ENCODE peak calls at places on chromosomes 11 and 22, in seven cellular contexts. One of them, this sample, is unnamed.

GRCh38 chr22:35023692-35024363 is 42.1 kb upstream of the ISX start:
- DNase-seq in A549: peak
- DNase-seq in HCT116: peak
- DNase-seq in K562: peak
- DNase-seq in IMR-90: no peak
- DNase-seq in SK-N-SH: peak
- DNase-seq in GM12878: no peak
- DNase-seq in this sample: peak

GRCh38 chr11:48109046-48109666 is 107.5 kb upstream of the OR4B1 start:
- DNase-seq in A549: peak
- DNase-seq in HCT116: peak
- DNase-seq in K562: peak
- DNase-seq in IMR-90: peak
- DNase-seq in SK-N-SH: no peak
- DNase-seq in GM12878: no peak
- DNase-seq in this sample: peak

GRCh38 chr11:35116762-35117588 is 22.0 kb upstream of the CD44 start:
- DNase-seq in A549: no peak
- DNase-seq in HCT116: no peak
- DNase-seq in K562: no peak
- DNase-seq in IMR-90: peak
- DNase-seq in SK-N-SH: no peak
- DNase-seq in GM12878: no peak
- DNase-seq in this sample: no peak

GRCh38 chr11:24747275-24748251 is 250.7 kb downstream of the LUZP2 start:
- DNase-seq in A549: no peak
- DNase-seq in HCT116: no peak
- DNase-seq in K562: no peak
- DNase-seq in IMR-90: no peak
- DNase-seq in SK-N-SH: no peak
- DNase-seq in GM12878: no peak
- DNase-seq in this sample: no peak

GRCh38 chr11:93028959-93029536 is 59.6 kb downstream of the MTNR1B start:
- DNase-seq in A549: no peak
- DNase-seq in HCT116: no peak
- DNase-seq in K562: no peak
- DNase-seq in IMR-90: no peak
- DNase-seq in SK-N-SH: no peak
- DNase-seq in GM12878: no peak
- DNase-seq in this sample: no peak

GRCh38 chr11:726278-726915 is 20.4 kb downstream of the EPS8L2 start:
- DNase-seq in A549: no peak
- DNase-seq in HCT116: no peak
- DNase-seq in K562: peak
- DNase-seq in IMR-90: peak
- DNase-seq in SK-N-SH: peak
- DNase-seq in GM12878: no peak
- DNase-seq in this sample: peak

GRCh38 chr11:46050065-46050464 is 71.2 kb downstream of the PHF21A start:
- DNase-seq in A549: no peak
- DNase-seq in HCT116: peak
- DNase-seq in K562: no peak
- DNase-seq in IMR-90: peak
- DNase-seq in SK-N-SH: no peak
- DNase-seq in GM12878: no peak
- DNase-seq in this sample: no peak

GRCh38 chr11:63448646-63449045 is 42.3 kb downstream of the PLAAT5 start:
- DNase-seq in A549: no peak
- DNase-seq in HCT116: no peak
- DNase-seq in K562: no peak
- DNase-seq in IMR-90: no peak
- DNase-seq in SK-N-SH: no peak
- DNase-seq in GM12878: no peak
- DNase-seq in this sample: no peak

GRCh38 chr11:93123351-93123898 is 74.4 kb downstream of the SLC36A4 start:
- DNase-seq in A549: no peak
- DNase-seq in HCT116: no peak
- DNase-seq in K562: no peak
- DNase-seq in IMR-90: peak
- DNase-seq in SK-N-SH: no peak
- DNase-seq in GM12878: no peak
- DNase-seq in this sample: no peak

GRCh38 chr11:119880143-119880542 is 151.1 kb upstream of the NECTIN1 start:
- DNase-seq in A549: no peak
- DNase-seq in HCT116: no peak
- DNase-seq in K562: no peak
- DNase-seq in IMR-90: no peak
- DNase-seq in SK-N-SH: no peak
- DNase-seq in GM12878: no peak
- DNase-seq in this sample: no peak

GRCh38 chr11:1283091-1283511 is 26.3 kb downstream of the TOLLIP start:
- DNase-seq in A549: no peak
- DNase-seq in HCT116: no peak
- DNase-seq in K562: no peak
- DNase-seq in IMR-90: no peak
- DNase-seq in SK-N-SH: no peak
- DNase-seq in GM12878: no peak
- DNase-seq in this sample: no peak

GRCh38 chr22:31244044-31244942 is 32.2 kb downstream of the LIMK2 start:
- DNase-seq in A549: peak
- DNase-seq in HCT116: peak
- DNase-seq in K562: no peak
- DNase-seq in IMR-90: peak
- DNase-seq in SK-N-SH: peak
- DNase-seq in GM12878: no peak
- DNase-seq in this sample: no peak

GRCh38 chr11:100757636-100758035 is 70.5 kb downstream of the ARHGAP42 start:
- DNase-seq in A549: no peak
- DNase-seq in HCT116: no peak
- DNase-seq in K562: no peak
- DNase-seq in IMR-90: no peak
- DNase-seq in SK-N-SH: no peak
- DNase-seq in GM12878: no peak
- DNase-seq in this sample: no peak

GRCh38 chr11:131584694-131585592 is 214.5 kb downstream of the NTM start:
- DNase-seq in A549: no peak
- DNase-seq in HCT116: no peak
- DNase-seq in K562: peak
- DNase-seq in IMR-90: no peak
- DNase-seq in SK-N-SH: peak
- DNase-seq in GM12878: no peak
- DNase-seq in this sample: peak

GRCh38 chr22:41551882-41552582 is 7.8 kb upstream of the POLR3H start:
- DNase-seq in A549: no peak
- DNase-seq in HCT116: no peak
- DNase-seq in K562: no peak
- DNase-seq in IMR-90: no peak
- DNase-seq in SK-N-SH: no peak
- DNase-seq in GM12878: no peak
- DNase-seq in this sample: no peak

GRCh38 chr11:2565447-2566222 is 120.8 kb downstream of the KCNQ1 start:
- DNase-seq in A549: no peak
- DNase-seq in HCT116: no peak
- DNase-seq in K562: no peak
- DNase-seq in IMR-90: no peak
- DNase-seq in SK-N-SH: no peak
- DNase-seq in GM12878: no peak
- DNase-seq in this sample: no peak

GRCh38 chr11:2564008-2564530 is 119.3 kb downstream of the KCNQ1 start:
- DNase-seq in A549: no peak
- DNase-seq in HCT116: no peak
- DNase-seq in K562: no peak
- DNase-seq in IMR-90: no peak
- DNase-seq in SK-N-SH: no peak
- DNase-seq in GM12878: no peak
- DNase-seq in this sample: no peak

GRCh38 chr11:2567026-2567671 is 122.3 kb downstream of the KCNQ1 start:
- DNase-seq in A549: no peak
- DNase-seq in HCT116: no peak
- DNase-seq in K562: no peak
- DNase-seq in IMR-90: no peak
- DNase-seq in SK-N-SH: no peak
- DNase-seq in GM12878: no peak
- DNase-seq in this sample: no peak

GRCh38 chr11:2564588-2565440 is 120.0 kb downstream of the KCNQ1 start:
- DNase-seq in A549: no peak
- DNase-seq in HCT116: no peak
- DNase-seq in K562: no peak
- DNase-seq in IMR-90: no peak
- DNase-seq in SK-N-SH: no peak
- DNase-seq in GM12878: no peak
- DNase-seq in this sample: no peak

GRCh38 chr11:2566223-2567025 is 121.6 kb downstream of the KCNQ1 start:
- DNase-seq in A549: no peak
- DNase-seq in HCT116: no peak
- DNase-seq in K562: no peak
- DNase-seq in IMR-90: no peak
- DNase-seq in SK-N-SH: no peak
- DNase-seq in GM12878: no peak
- DNase-seq in this sample: no peak
- TF ChIP-seq RAD21 in A549: peak
- TF ChIP-seq RAD21 in HCT116: peak
- TF ChIP-seq RAD21 in K562: peak
- TF ChIP-seq RAD21 in IMR-90: no peak
- TF ChIP-seq RAD21 in SK-N-SH: peak
- TF ChIP-seq RAD21 in GM12878: no peak
- TF ChIP-seq RAD21 in this sample: peak

GRCh38 chr11:85810871-85811611 is at the start of gene SYTL2:
- DNase-seq in A549: peak
- DNase-seq in HCT116: no peak
- DNase-seq in K562: peak
- DNase-seq in IMR-90: peak
- DNase-seq in SK-N-SH: peak
- DNase-seq in GM12878: no peak
- DNase-seq in this sample: no peak
- TF ChIP-seq RAD21 in A549: peak
- TF ChIP-seq RAD21 in HCT116: no peak
- TF ChIP-seq RAD21 in K562: no peak
- TF ChIP-seq RAD21 in IMR-90: no peak
- TF ChIP-seq RAD21 in SK-N-SH: no peak
- TF ChIP-seq RAD21 in GM12878: no peak
- TF ChIP-seq RAD21 in this sample: no peak

GRCh38 chr22:21652010-21652546 is 10.0 kb downstream of the SDF2L1 start:
- DNase-seq in A549: peak
- DNase-seq in HCT116: peak
- DNase-seq in K562: peak
- DNase-seq in IMR-90: peak
- DNase-seq in SK-N-SH: peak
- DNase-seq in GM12878: peak
- DNase-seq in this sample: no peak

GRCh38 chr22:21650280-21650679 is 8.2 kb downstream of the SDF2L1 start:
- DNase-seq in A549: no peak
- DNase-seq in HCT116: no peak
- DNase-seq in K562: no peak
- DNase-seq in IMR-90: no peak
- DNase-seq in SK-N-SH: no peak
- DNase-seq in GM12878: no peak
- DNase-seq in this sample: no peak

GRCh38 chr22:21650823-21651520 is 8.9 kb downstream of the SDF2L1 start:
- DNase-seq in A549: no peak
- DNase-seq in HCT116: no peak
- DNase-seq in K562: no peak
- DNase-seq in IMR-90: no peak
- DNase-seq in SK-N-SH: no peak
- DNase-seq in GM12878: no peak
- DNase-seq in this sample: no peak

GRCh38 chr22:21651521-21652009 is 9.5 kb downstream of the SDF2L1 start:
- DNase-seq in A549: no peak
- DNase-seq in HCT116: no peak
- DNase-seq in K562: no peak
- DNase-seq in IMR-90: no peak
- DNase-seq in SK-N-SH: peak
- DNase-seq in GM12878: no peak
- DNase-seq in this sample: no peak

GRCh38 chr22:21652547-21653545 is 10.7 kb downstream of the SDF2L1 start:
- DNase-seq in A549: no peak
- DNase-seq in HCT116: no peak
- DNase-seq in K562: peak
- DNase-seq in IMR-90: no peak
- DNase-seq in SK-N-SH: no peak
- DNase-seq in GM12878: no peak
- DNase-seq in this sample: peak
- TF ChIP-seq RAD21 in A549: no peak
- TF ChIP-seq RAD21 in HCT116: no peak
- TF ChIP-seq RAD21 in K562: no peak
- TF ChIP-seq RAD21 in IMR-90: no peak
- TF ChIP-seq RAD21 in SK-N-SH: no peak
- TF ChIP-seq RAD21 in GM12878: no peak
- TF ChIP-seq RAD21 in this sample: no peak

DNA sequence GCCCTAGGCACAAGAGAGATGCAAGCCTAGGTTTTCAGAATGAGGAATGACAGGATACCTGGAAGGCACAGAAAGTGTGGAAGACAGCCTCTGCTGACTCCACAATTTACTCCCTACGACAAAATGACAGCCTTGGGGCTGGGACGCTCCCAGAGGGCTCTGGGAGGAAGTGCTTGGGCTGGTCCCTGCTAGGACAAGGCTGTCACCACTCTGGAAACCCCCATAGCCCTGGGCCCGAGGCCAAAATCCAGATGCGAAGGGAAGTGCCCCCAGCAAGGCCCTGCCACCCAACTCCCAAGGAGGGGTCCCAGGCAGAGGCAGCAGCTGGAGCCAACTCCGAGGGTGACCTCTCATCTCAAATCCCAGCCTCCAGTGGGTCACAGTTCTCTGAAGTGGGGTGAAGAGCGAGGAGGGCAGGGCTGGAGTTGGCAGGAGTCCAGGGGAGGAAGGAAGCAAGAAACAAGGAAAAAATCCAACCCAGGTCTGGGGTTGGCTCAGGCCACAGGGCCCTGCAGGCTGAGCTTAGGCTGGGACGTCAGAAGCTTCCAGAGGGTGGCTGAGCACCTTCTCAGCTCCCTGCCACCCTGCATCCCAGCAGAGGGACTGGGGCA is 6.3 kb upstream of the CDC42EP2 start:
- DNase-seq in A549: no peak
- DNase-seq in HCT116: no peak
- DNase-seq in K562: no peak
- DNase-seq in IMR-90: no peak
- DNase-seq in SK-N-SH: no peak
- DNase-seq in GM12878: no peak
- DNase-seq in this sample: no peak
- TF ChIP-seq RAD21 in A549: no peak
- TF ChIP-seq RAD21 in HCT116: no peak
- TF ChIP-seq RAD21 in K562: no peak
- TF ChIP-seq RAD21 in IMR-90: no peak
- TF ChIP-seq RAD21 in SK-N-SH: no peak
- TF ChIP-seq RAD21 in GM12878: no peak
- TF ChIP-seq RAD21 in this sample: no peak